ENCODE peak calls at places on chromosomes 12 and 14, in eight cellular contexts. D, M, P, G, V, O, T and S are unnamed samples.
A peak's percentile ranks its signal among the peaks of the same experiment; 100 is the strongest.

GRCh38 chr12:43069768-43070221 is 480.2 kb upstream of the PRICKLE1 start:
- DNase-seq in M (no peak), D (no peak), O (no peak), P (no peak), V (peak; percentile 20), T (peak; percentile 31), G (no peak), S (no peak)

GRCh38 chr12:50533203-50533584 is 28.4 kb downstream of the DIP2B start:
- DNase-seq in D (no peak), O (no peak), T (peak; percentile 64), V (no peak), M (no peak), G (no peak), P (no peak), S (no peak)

GRCh38 chr12:2912216-2912575 is 21.5 kb downstream of the TULP3 start:
- DNase-seq in T (no peak), M (no peak), O (no peak), G (no peak), P (no peak), V (no peak), D (no peak), S (no peak)

GRCh38 chr12:41932470-41932991 is 212.1 kb downstream of the GXYLT1 start:
- DNase-seq in D (no peak), P (peak; percentile 66), O (no peak), T (peak; percentile 18), M (no peak), G (peak; percentile 83), V (no peak), S (peak; percentile 82)

GRCh38 chr12:125861299-125862281 is 796.4 kb downstream of the AACS start:
- DNase-seq in V (no peak), P (no peak), M (no peak), G (peak; percentile 85), T (no peak), O (no peak), D (no peak), S (peak; percentile 72)

GRCh38 chr12:50925342-50925651 is 27.0 kb upstream of the HIGD1C start:
- DNase-seq in V (no peak), T (no peak), P (no peak), M (no peak), D (no peak), O (no peak), G (no peak), S (no peak)

GRCh38 chr14:97410667-97411286 is 613.6 kb downstream of the VRK1 start:
- DNase-seq in G (no peak), D (no peak), M (no peak), O (no peak), T (no peak), V (no peak), P (no peak), S (no peak)

GRCh38 chr12:65631621-65632111 is 192.6 kb upstream of the HMGA2 start:
- DNase-seq in D (peak; percentile 97), V (peak; percentile 99), G (no peak), M (peak; percentile 99), O (peak; percentile 99), P (no peak), T (peak; percentile 99), S (no peak)

GRCh38 chr12:18158774-18159557 is 69.0 kb upstream of the RERGL start:
- DNase-seq in D (no peak), M (no peak), T (peak; percentile 61), G (no peak), O (no peak), V (no peak), P (peak; percentile 54), S (no peak)

GRCh38 chr14:93691042-93691780 is 97.1 kb downstream of the PRIMA1 start:
- DNase-seq in V (no peak), T (no peak), P (no peak), D (no peak), M (no peak), O (no peak), G (no peak), S (no peak)

GRCh38 chr12:116540617-116541152 is 18.5 kb upstream of the MAP1LC3B2 start:
- DNase-seq in G (no peak), V (no peak), P (no peak), T (no peak), O (no peak), M (no peak), D (no peak), S (no peak)

GRCh38 chr12:116495260-116495659 is 63.9 kb upstream of the MAP1LC3B2 start:
- DNase-seq in D (no peak), T (no peak), O (peak; percentile 21), P (no peak), V (peak; percentile 38), G (no peak), M (no peak), S (no peak)

GRCh38 chr12:91055976-91056375 is 1.8 kb downstream of the KERA start:
- DNase-seq in D (no peak), P (no peak), V (no peak), O (no peak), G (no peak), T (no peak), M (no peak), S (no peak)

GRCh38 chr12:53696285-53696654 is 20.4 kb upstream of the ATP5MC2 start:
- DNase-seq in D (peak; percentile 41), M (no peak), G (no peak), O (no peak), P (peak; percentile 64), T (peak; percentile 96), V (peak; percentile 59), S (peak; percentile 57)

GRCh38 chr12:131454418-131455217 is 256.3 kb upstream of the SFSWAP start:
- DNase-seq in T (peak; percentile 3), O (no peak), M (no peak), V (no peak), P (peak; percentile 72), G (peak; percentile 74), D (no peak), S (no peak)
- TF ChIP-seq CTCF in T (peak; percentile 15), O (peak; percentile 52), M (no peak), V (no peak), P (peak; percentile 91), G (peak; percentile 55), D (no peak), S (peak; percentile 53)

DNA sequence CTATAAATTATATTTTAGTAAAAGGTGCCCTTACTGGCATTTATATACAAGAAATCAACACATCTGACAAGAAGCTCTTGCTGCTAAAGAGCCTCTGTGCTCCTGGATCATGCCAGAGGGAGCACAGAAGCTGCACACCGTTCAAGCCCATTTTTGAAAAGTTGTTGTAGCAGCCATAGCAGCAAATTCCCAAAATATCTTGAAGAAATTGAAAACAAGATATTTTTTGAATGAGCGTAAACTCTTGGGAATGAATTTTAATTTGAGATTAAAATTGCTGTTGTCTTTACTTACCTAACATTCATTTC is 540 bp upstream of the CLEC2D start:
- DNase-seq in O (no peak), D (no peak), V (no peak), M (no peak), P (no peak), G (no peak), T (no peak), S (no peak)
- H3K4me3 ChIP-seq in O (no peak overlapping the region), D (no peak overlapping the region), V (no peak overlapping the region), M (no peak overlapping the region), P (no peak overlapping the region), G (no peak overlapping the region), T (no peak overlapping the region), S (no peak overlapping the region)

GRCh38 chr12:111112699-111113098 is 192.3 kb upstream of the MYL2 start:
- DNase-seq in P (no peak), O (no peak), T (no peak), D (no peak), V (no peak), M (no peak), G (no peak), S (no peak)

GRCh38 chr12:111121840-111122239 is 201.5 kb upstream of the MYL2 start:
- DNase-seq in V (no peak), O (no peak), M (no peak), T (peak; percentile 4), D (no peak), G (no peak), P (no peak), S (no peak)

GRCh38 chr12:111122458-111122878 is 202.1 kb upstream of the MYL2 start:
- DNase-seq in G (no peak), M (no peak), T (no peak), V (no peak), O (no peak), P (no peak), D (no peak), S (no peak)

DNA sequence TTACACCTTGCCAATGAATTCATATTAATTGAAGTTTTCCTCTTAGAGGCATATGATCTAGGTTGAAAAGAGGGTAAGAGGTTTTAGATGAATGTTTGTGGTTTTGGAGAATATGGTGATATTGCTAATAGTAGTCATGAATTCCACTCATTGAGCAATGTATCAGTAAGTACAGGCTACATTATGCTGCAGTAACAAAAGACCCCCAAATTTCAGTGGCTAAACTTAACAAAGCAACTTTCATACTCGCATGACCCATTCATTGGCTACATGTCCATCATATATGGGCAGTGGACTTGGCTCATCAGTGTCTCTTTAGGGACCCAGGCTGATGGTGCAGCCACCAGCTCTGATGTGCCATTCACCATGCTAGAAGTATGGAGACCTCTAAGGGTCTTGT is 196.6 kb upstream of the MYL2 start:
- DNase-seq in O (no peak), M (no peak), P (no peak), G (no peak), V (no peak), D (no peak), T (no peak), S (no peak)
- TF ChIP-seq CTCF in O (no peak), M (no peak), P (no peak), G (no peak), V (no peak), D (no peak), T (no peak), S (no peak)

GRCh38 chr12:85188609-85189008 is 91.4 kb upstream of the ALX1 start:
- DNase-seq in P (no peak), G (no peak), V (no peak), M (no peak), D (no peak), O (no peak), T (no peak), S (no peak)

GRCh38 chr12:85186236-85186635 is 93.8 kb upstream of the ALX1 start:
- DNase-seq in V (no peak), D (no peak), O (no peak), M (no peak), P (no peak), G (no peak), T (no peak), S (no peak)

DNA sequence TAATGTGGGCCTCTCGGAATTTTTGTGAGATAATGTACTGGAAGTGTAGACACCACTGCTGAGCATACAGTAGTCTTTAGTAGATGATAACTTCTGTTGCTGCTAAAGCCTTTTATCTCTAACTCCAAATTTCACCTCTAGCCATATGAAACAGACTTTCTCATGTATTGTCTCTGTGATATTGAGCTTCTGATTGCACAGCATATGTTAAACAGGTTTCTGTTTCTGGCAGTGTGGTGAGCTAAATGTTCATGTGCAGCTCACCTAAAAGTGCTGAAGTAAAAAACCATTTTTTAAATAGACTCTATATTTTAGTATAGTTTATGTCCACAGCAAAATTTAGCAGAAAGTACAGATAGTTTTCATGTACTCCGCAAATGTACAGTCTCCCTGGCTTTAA is 89.3 kb upstream of the ALX1 start:
- DNase-seq in V (no peak), D (no peak), G (no peak), M (no peak), T (no peak), P (no peak), O (no peak), S (no peak)
- H3K4me3 ChIP-seq in V (no peak overlapping the region), D (no peak overlapping the region), G (no peak overlapping the region), M (no peak overlapping the region), T (no peak overlapping the region), P (no peak overlapping the region), O (no peak overlapping the region), S (no peak overlapping the region)

GRCh38 chr12:130665753-130666152 is 50.3 kb downstream of the RIMBP2 start:
- DNase-seq in D (no peak), T (no peak), P (no peak), V (no peak), G (no peak), O (no peak), M (no peak), S (no peak)
- TF ChIP-seq CTCF in D (no peak), T (no peak), P (no peak), V (no peak), G (no peak), O (no peak), M (no peak), S (no peak)